ENCODE peak calls at places on chromosome 4, in five cellular contexts. B is transverse colon, F is stomach, Z is SK-N-SH, T is tibial nerve. E is an unnamed sample. For H3K4me1, the result is how much of the 10 kb centered on the place peaks cover.

GRCh38 chr4:38013461-38014366 is 53.5 kb downstream of the PTTG2 start:
- DNase-seq in F (peak), T (no peak), Z (no peak), B (no peak), E (no peak)

GRCh38 chr4:20284990-20285389 is 33.3 kb downstream of the SLIT2 start:
- DNase-seq in F (no peak), B (no peak), Z (no peak), T (no peak), E (no peak)

GRCh38 chr4:136864580-136865185 is 667.6 kb downstream of the PCDH18 start:
- DNase-seq in B (peak), T (no peak), F (no peak), Z (peak), E (no peak)

GRCh38 chr4:185709802-185710486 is 102.0 kb downstream of the SORBS2 start:
- DNase-seq in Z (no peak), B (no peak), T (no peak), F (no peak), E (no peak)

GRCh38 chr4:118969359-118969758 is 80.7 kb downstream of the SYNPO2 start:
- DNase-seq in B (peak), F (peak), T (peak), Z (peak), E (peak)

GRCh38 chr4:1405249-1405635 is 1.0 kb downstream of the NKX1-1 start:
- DNase-seq in Z (no peak), T (no peak), F (no peak), B (no peak), E (no peak)

GRCh38 chr4:90503677-90504076 is 376.5 kb downstream of the CCSER1 start:
- DNase-seq in Z (no peak), F (no peak), B (no peak), T (no peak), E (no peak)

GRCh38 chr4:102862016-102862415 is 6.8 kb upstream of the CISD2 start:
- DNase-seq in T (no peak), F (no peak), Z (no peak), B (no peak), E (no peak)

GRCh38 chr4:96154676-96155075 is 314.8 kb downstream of the PDHA2 start:
- DNase-seq in T (no peak), B (no peak), Z (no peak), F (no peak), E (no peak)

GRCh38 chr4:1204828-1205591 is 32.6 kb upstream of the SPON2 start:
- DNase-seq in B (peak), Z (peak), T (peak), F (peak), E (no peak)

GRCh38 chr4:128556756-128557155 is 252.7 kb upstream of the JADE1 start:
- DNase-seq in T (no peak), F (no peak), B (no peak), Z (no peak), E (no peak)

GRCh38 chr4:129344058-129344457 is 248.1 kb downstream of the C4orf33 start:
- DNase-seq in T (no peak), Z (peak), F (no peak), B (peak), E (no peak)

GRCh38 chr4:167000141-167000852 is 234.0 kb downstream of the SPOCK3 start:
- DNase-seq in Z (no peak), T (no peak), F (no peak), B (no peak), E (no peak)

GRCh38 chr4:180832086-180832485 is 1411.1 kb upstream of the TENM3 start:
- DNase-seq in T (no peak), Z (no peak), B (no peak), F (no peak), E (no peak)

GRCh38 chr4:164700471-164700870 is 53.5 kb upstream of the SMIM31 start:
- DNase-seq in T (no peak), Z (peak), B (no peak), F (no peak), E (no peak)

GRCh38 chr4:182062458-182062857 is 180.7 kb upstream of the TENM3 start:
- DNase-seq in T (no peak), B (no peak), Z (no peak), F (no peak), E (no peak)

DNA sequence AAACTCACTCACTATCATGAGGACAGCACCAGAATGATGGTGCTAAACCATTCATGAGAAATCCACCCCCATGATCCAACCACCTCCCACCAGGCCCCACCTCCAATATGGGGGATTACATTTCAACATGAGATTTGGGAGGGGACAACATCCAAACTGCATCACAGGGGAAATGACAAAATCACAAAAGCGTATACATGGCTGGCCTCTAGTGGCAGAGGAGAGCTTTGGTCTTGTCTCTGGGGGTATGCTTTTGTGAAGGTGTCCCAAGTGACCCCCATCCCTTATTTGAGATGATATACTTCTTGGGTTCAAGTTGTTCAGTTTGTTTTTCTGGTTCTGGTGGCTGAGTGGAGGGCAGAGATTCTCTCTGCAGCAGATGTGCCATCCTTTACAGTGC is 8.5 kb upstream of the SETD7 start:
- DNase-seq in T (no peak), F (no peak), Z (no peak), B (no peak), E (no peak)
- H3K4me1 ChIP-seq in T (under half), F (under half), Z (under half), B (under half), E (under half)

GRCh38 chr4:80713409-80713808 is 317.1 kb upstream of the BMP3 start:
- DNase-seq in F (no peak), B (peak), T (no peak), Z (no peak), E (no peak)

GRCh38 chr4:80711956-80712355 is 318.6 kb upstream of the BMP3 start:
- DNase-seq in B (no peak), Z (no peak), T (no peak), F (no peak), E (no peak)

GRCh38 chr4:80717204-80717603 is 313.3 kb upstream of the BMP3 start:
- DNase-seq in B (no peak), Z (no peak), F (no peak), T (no peak), E (no peak)
- TF ChIP-seq EP300 in B (no peak), Z (no peak), F (no peak), T (no peak), E (no peak)

GRCh38 chr4:176150283-176150682 is 45.1 kb downstream of the SPATA4 start:
- DNase-seq in B (no peak), Z (peak), F (no peak), T (no peak), E (no peak)
- TF ChIP-seq CTCF in B (no peak), Z (peak), F (peak), T (no peak), E (no peak)

DNA sequence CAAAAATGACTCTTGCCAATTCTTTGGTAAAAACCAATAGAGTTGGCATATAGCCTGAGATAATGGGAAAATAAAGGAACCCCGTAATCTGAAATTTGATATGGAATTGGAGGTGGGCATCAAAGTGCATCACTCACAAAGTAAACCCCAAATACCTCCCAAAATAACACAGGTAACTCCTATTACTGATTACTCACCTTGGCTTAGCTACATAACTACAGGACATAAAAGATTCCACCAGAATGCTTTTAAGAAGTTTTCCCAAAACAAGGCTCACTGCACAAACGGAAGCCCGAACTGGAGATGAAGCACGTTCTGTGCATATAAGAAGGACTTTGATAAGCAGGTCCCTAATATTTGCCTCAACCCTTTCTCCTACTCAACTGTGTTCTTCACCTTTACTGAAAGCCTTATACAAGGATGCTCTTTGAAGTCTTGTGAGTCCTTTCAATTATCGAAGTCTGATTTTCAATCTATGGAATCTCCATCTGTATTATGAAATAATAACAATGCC is 14.6 kb upstream of the ANXA10 start:
- DNase-seq in B (no peak), Z (no peak), F (no peak), T (no peak), E (no peak)
- H3K4me1 ChIP-seq in B (under half), Z (under half), F (under half), T (under half), E (under half)

GRCh38 chr4:122045533-122045932 is 93.7 kb upstream of the TRPC3 start:
- DNase-seq in Z (peak), F (no peak), T (no peak), B (no peak), E (no peak)
- TF ChIP-seq EP300 in Z (no peak), F (no peak), T (no peak), B (no peak), E (no peak)

GRCh38 chr4:16758206-16758605 is 140.2 kb downstream of the LDB2 start:
- DNase-seq in T (no peak), Z (no peak), B (no peak), F (no peak), E (no peak)

GRCh38 chr4:16759781-16760459 is 138.5 kb downstream of the LDB2 start:
- DNase-seq in Z (no peak), T (no peak), F (no peak), B (no peak), E (no peak)

GRCh38 chr4:16761031-16761430 is 137.4 kb downstream of the LDB2 start:
- DNase-seq in T (no peak), F (no peak), B (no peak), Z (no peak), E (no peak)

GRCh38 chr4:16757080-16757521 is 141.3 kb downstream of the LDB2 start:
- DNase-seq in B (no peak), F (no peak), T (no peak), Z (peak), E (no peak)

GRCh38 chr4:16758816-16759215 is 139.6 kb downstream of the LDB2 start:
- DNase-seq in F (no peak), T (no peak), B (no peak), Z (no peak), E (no peak)
- TF ChIP-seq CTCF in F (no peak), T (no peak), B (no peak), Z (no peak), E (no peak)

DNA sequence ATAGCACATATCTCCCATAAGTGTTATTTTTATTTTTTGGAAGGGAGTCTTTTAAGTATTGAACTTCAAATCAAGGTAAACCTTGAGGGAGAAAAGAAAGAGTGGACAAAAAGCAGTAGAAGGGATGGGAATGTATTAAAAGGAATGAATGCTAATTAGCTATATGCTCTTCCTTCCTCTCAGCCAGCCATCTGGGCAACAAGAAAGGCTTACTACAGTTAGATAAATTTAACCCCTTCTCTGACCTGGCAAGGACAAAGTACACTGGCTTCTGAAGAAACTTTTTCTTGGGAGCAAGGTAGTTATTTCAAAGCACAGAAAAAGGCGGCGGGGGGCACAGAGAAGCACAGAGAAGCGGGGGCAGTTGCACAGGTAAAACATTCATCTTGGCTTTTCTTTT is 54.6 kb downstream of the GAB1 start:
- DNase-seq in B (no peak), Z (no peak), T (no peak), F (no peak), E (no peak)
- H3K4me1 ChIP-seq in B (under half), Z (under half), T (half or more), F (under half), E (under half)

GRCh38 chr4:156729416-156729815 is 242.2 kb downstream of the PDGFC start:
- DNase-seq in T (no peak), B (no peak), Z (no peak), F (no peak), E (no peak)
- TF ChIP-seq EP300 in T (no peak), B (no peak), Z (no peak), F (no peak), E (no peak)

DNA sequence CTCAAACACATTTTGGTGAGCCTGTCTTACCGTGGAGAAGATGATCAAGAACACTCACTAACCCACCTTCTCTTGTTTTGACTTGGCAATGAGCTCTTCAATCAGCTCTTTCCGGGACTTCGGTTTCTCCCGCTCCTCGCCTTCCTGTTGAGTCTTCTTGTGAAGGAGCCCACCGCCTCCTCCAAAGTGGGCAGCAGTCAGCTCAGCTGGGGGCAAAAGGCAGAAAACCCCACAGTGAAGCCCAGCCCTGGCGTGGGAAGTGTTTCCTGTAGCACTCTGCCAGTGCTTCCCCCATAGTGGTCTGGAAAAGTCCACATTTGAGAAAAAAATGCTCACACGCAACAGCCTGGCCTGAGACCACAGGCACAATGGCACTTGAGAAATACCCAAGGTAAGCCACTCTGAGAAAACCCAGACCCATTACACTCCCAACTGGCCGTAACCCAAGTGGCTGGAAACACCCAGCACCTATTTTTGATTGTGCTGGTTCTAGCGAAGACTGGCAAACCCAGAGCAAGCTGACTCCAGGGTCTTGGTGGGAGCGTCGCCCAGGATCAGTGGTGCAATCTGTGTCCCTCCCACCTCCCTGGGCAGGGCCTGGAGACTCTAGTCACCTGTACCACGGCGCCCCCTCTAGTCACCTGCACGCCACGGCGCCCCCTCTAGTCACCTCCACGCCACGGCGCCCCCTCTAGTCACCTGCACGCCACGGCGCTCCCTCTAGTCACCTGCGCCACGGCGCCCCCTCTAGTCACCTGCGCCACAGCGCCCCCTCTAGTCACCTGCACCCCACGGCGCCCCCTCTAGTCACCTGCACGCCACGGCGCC is 8.6 kb downstream of the NOP14 start:
- DNase-seq in T (no peak), F (no peak), B (no peak), Z (peak), E (no peak)
- TF ChIP-seq CTCF in T (no peak), F (no peak), B (peak), Z (no peak), E (no peak)